ENCODE peak calls at places on chromosomes 5 and 9, in six cellular contexts. R is mesenchymal stem cell, L is neuronal stem cell, C is mesendoderm, Y is IMR-90, P is H1. A is an unnamed sample.

GRCh38 chr5:35098214-35098613 is 50.5 kb upstream of the AGXT2 start:
- DNase-seq in C (no peak), P (no peak), L (no peak), Y (no peak), R (peak), A (no peak)

GRCh38 chr5:107669543-107670027 is 1.2 kb downstream of the EFNA5 start:
- DNase-seq in R (peak), P (no peak), Y (peak), C (peak), L (no peak), A (peak)

GRCh38 chr5:152246401-152246800 is 158.7 kb downstream of the NMUR2 start:
- DNase-seq in P (no peak), C (peak), Y (peak), R (peak), L (peak), A (peak)

GRCh38 chr9:6619909-6620308 is 25.6 kb downstream of the GLDC start:
- DNase-seq in C (no peak), L (no peak), Y (no peak), R (no peak), P (no peak), A (no peak)

GRCh38 chr5:132260051-132260450 is 2.6 kb downstream of the PDLIM4 start:
- DNase-seq in R (peak), P (no peak), L (no peak), C (no peak), Y (peak), A (peak)

GRCh38 chr9:120388000-120388855 is 191.7 kb downstream of the CDK5RAP2 start:
- DNase-seq in Y (no peak), L (no peak), P (no peak), R (no peak), C (peak), A (no peak)

GRCh38 chr9:91741529-91741928 is 208.5 kb downstream of the ROR2 start:
- DNase-seq in C (no peak), Y (peak), L (no peak), R (peak), P (no peak), A (no peak)

GRCh38 chr9:127161081-127161621 is 38.7 kb upstream of the ANGPTL2 start:
- DNase-seq in L (no peak), R (no peak), Y (no peak), C (no peak), P (no peak), A (peak)

GRCh38 chr5:123156577-123157296 is 67.7 kb downstream of the PRDM6 start:
- DNase-seq in Y (peak), P (no peak), C (no peak), L (no peak), R (peak), A (no peak)

GRCh38 chr5:168851902-168852321 is 272.7 kb upstream of the PANK3 start:
- DNase-seq in L (no peak), Y (no peak), P (no peak), C (peak), R (peak), A (no peak)

GRCh38 chr5:95241-95980 is 3.4 kb downstream of the PLEKHG4B start:
- DNase-seq in L (no peak), P (no peak), Y (no peak), C (no peak), R (no peak), A (no peak)

GRCh38 chr5:171261361-171261760 is 47.7 kb upstream of the TLX3 start:
- DNase-seq in L (no peak), Y (no peak), P (no peak), R (no peak), C (no peak), A (no peak)

GRCh38 chr9:83778164-83778563 is 39.4 kb downstream of the GKAP1 start:
- DNase-seq in Y (no peak), C (no peak), P (no peak), R (no peak), L (no peak), A (no peak)

GRCh38 chr9:37466037-37466709 is 923 bp upstream of the ZBTB5 start:
- DNase-seq in C (peak), R (peak), P (peak), Y (no peak), L (peak), A (peak)

GRCh38 chr9:16611969-16612368 is 258.5 kb downstream of the BNC2 start:
- DNase-seq in C (no peak), L (no peak), R (peak), Y (peak), P (no peak), A (no peak)

GRCh38 chr5:56648460-56649034 is 166.8 kb upstream of the MAP3K1 start:
- DNase-seq in C (no peak), Y (no peak), L (no peak), P (no peak), R (no peak), A (no peak)

GRCh38 chr9:846852-847251 is 5.4 kb downstream of the DMRT1 start:
- DNase-seq in R (no peak), C (peak), L (no peak), Y (no peak), P (no peak), A (peak)

GRCh38 chr5:176679365-176680225 is 32.3 kb downstream of the TSPAN17 start:
- DNase-seq in L (no peak), C (no peak), R (no peak), Y (no peak), P (no peak), A (no peak)

GRCh38 chr9:109619310-109619709 is 121.2 kb upstream of the PTPN3 start:
- DNase-seq in P (no peak), R (no peak), Y (no peak), C (no peak), L (no peak), A (no peak)

GRCh38 chr5:1251678-1252580 is 26.7 kb downstream of the SLC6A18 start:
- DNase-seq in R (no peak), Y (no peak), L (no peak), P (no peak), C (peak), A (no peak)

GRCh38 chr5:154949758-154950157 is 8.9 kb downstream of the MRPL22 start:
- DNase-seq in L (no peak), Y (no peak), P (no peak), C (no peak), R (no peak), A (no peak)

GRCh38 chr9:94950733-94951590 is 224.5 kb downstream of the AOPEP start:
- DNase-seq in C (no peak), L (no peak), P (no peak), R (no peak), Y (peak), A (no peak)

GRCh38 chr5:121758640-121759039 is 93.0 kb upstream of the FTMT start:
- DNase-seq in Y (no peak), C (peak), L (no peak), P (no peak), R (no peak), A (no peak)

GRCh38 chr5:2686296-2686695 is 65.2 kb downstream of the IRX2 start:
- DNase-seq in Y (no peak), R (no peak), C (peak), P (no peak), L (peak), A (no peak)

GRCh38 chr9:36967997-36968396 is 66.1 kb downstream of the PAX5 start:
- DNase-seq in P (no peak), L (no peak), Y (no peak), C (no peak), R (no peak), A (no peak)

GRCh38 chr5:174735498-174736350 is 11.3 kb downstream of the MSX2 start:
- DNase-seq in L (no peak), Y (no peak), R (no peak), P (no peak), C (peak), A (peak)

GRCh38 chr5:76446776-76447175 is 43.7 kb downstream of the IQGAP2 start:
- DNase-seq in Y (no peak), L (no peak), R (no peak), P (no peak), C (no peak), A (no peak)

GRCh38 chr9:127263664-127264063 is 910 bp upstream of the GARNL3 start:
- DNase-seq in Y (peak), C (no peak), P (no peak), R (no peak), L (no peak), A (no peak)

GRCh38 chr5:150335778-150336177 is 21.7 kb upstream of the TCOF1 start:
- DNase-seq in P (no peak), R (peak), Y (peak), C (no peak), L (no peak), A (no peak)

GRCh38 chr9:79127661-79128060 is 444.1 kb upstream of the TLE4 start:
- DNase-seq in Y (no peak), R (no peak), C (no peak), P (no peak), L (no peak), A (no peak)

GRCh38 chr9:2395814-2396213 is 225.8 kb upstream of the VLDLR start:
- DNase-seq in P (no peak), R (no peak), Y (no peak), L (no peak), C (no peak), A (no peak)

GRCh38 chr9:134363450-134363849 is 37.2 kb downstream of the RXRA start:
- DNase-seq in R (no peak), P (no peak), Y (no peak), C (no peak), L (no peak), A (no peak)

GRCh38 chr9:133818444-133818843 is 80.3 kb upstream of the SARDH start:
- DNase-seq in L (no peak), C (no peak), R (peak), P (no peak), Y (peak), A (no peak)

GRCh38 chr5:485943-486491 is 38.2 kb downstream of the SLC9A3 start:
- DNase-seq in C (no peak), Y (no peak), L (no peak), P (no peak), R (no peak), A (no peak)

GRCh38 chr5:135248801-135249231 is 150.2 kb downstream of the MACROH2A1 start:
- DNase-seq in P (no peak), C (no peak), Y (no peak), R (no peak), L (no peak), A (no peak)

GRCh38 chr9:122091682-122092592 is 1.2 kb downstream of the TTLL11 start:
- DNase-seq in L (no peak), Y (no peak), R (no peak), P (no peak), C (no peak), A (no peak)

GRCh38 chr5:124377386-124377785 is 369.1 kb downstream of the ZNF608 start:
- DNase-seq in R (no peak), L (no peak), Y (no peak), C (peak), P (no peak), A (no peak)

GRCh38 chr5:62564101-62564500 is 14.5 kb upstream of the LRRC70 start:
- DNase-seq in P (no peak), C (no peak), L (no peak), Y (no peak), R (no peak), A (no peak)

GRCh38 chr5:159609359-159609758 is 279.1 kb upstream of the IL12B start:
- DNase-seq in C (no peak), Y (no peak), L (no peak), R (no peak), P (no peak), A (no peak)

GRCh38 chr9:137804908-137805356 is 72.7 kb upstream of the CACNA1B start:
- DNase-seq in Y (peak), R (peak), P (no peak), C (no peak), L (no peak), A (no peak)

DNA sequence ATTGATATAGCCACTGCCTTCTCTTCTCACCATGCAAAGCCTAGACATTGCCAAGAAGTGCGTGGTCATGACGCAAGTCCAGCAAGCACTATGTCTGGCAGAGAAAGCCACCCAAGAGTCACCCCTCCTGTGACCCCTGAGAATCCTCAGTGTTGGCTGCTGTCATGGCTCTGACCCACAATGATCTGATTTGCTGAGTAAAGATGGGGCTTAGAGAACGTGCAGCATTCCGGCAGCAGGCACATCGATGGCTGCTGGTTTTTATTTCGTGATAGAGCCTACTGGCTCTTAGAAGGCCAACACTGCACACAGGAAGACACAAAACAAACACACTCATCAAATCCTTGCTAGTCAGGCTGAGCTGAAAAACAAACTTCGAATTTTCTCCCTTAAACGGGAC is 88.3 kb upstream of the BASP1 start:
- DNase-seq in R (peak), L (no peak), Y (no peak), P (no peak), C (no peak), A (no peak)
- H3K23ac ChIP-seq in R (no peak), L (no peak), Y (peak), P (no peak), C (no peak), A (no peak)

GRCh38 chr9:33480094-33480493 is 6.4 kb upstream of the NOL6 start:
- DNase-seq in Y (no peak), R (no peak), L (no peak), C (no peak), P (no peak), A (no peak)
- H2BK15ac ChIP-seq in Y (no peak), R (no peak), L (no peak), C (no peak), P (no peak), A (no peak)

DNA sequence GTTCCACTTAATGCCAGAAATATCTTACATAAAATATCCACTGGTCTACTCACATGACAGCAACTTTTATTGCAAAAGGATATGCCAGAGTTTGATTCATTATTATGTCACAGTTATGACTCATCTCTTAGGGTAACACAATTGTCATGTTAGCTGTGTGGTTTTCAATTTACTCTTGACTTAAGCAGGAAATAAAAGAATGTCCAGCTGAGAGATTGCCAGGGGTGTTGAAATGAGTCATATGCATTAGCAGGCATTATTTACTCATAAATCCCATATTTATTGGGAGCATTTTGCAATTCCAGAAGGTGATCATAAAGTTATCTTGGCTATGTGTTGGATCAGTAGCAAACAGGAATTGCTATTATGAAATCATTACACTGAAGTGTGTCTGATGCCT is 1164.6 kb upstream of the CDH18 start:
- DNase-seq in L (no peak), C (no peak), R (peak), Y (peak), P (no peak), A (no peak)
- H3K23ac ChIP-seq in L (no peak), C (no peak), R (no peak), Y (no peak), P (no peak), A (no peak)

GRCh38 chr9:107945961-107946360 is 456.4 kb upstream of the KLF4 start:
- DNase-seq in P (no peak), L (no peak), C (no peak), Y (no peak), R (no peak), A (no peak)

GRCh38 chr9:107948086-107948485 is 458.5 kb upstream of the KLF4 start:
- DNase-seq in Y (no peak), R (no peak), C (peak), L (no peak), P (no peak), A (no peak)

GRCh38 chr9:107945493-107945892 is 455.9 kb upstream of the KLF4 start:
- DNase-seq in L (no peak), R (no peak), C (peak), P (no peak), Y (no peak), A (no peak)

GRCh38 chr9:107948601-107949000 is 459.0 kb upstream of the KLF4 start:
- DNase-seq in P (no peak), C (no peak), Y (no peak), L (no peak), R (no peak), A (no peak)

GRCh38 chr9:107946364-107947137 is 457.0 kb upstream of the KLF4 start:
- DNase-seq in Y (no peak), L (no peak), R (no peak), C (no peak), P (no peak), A (no peak)
- H2BK15ac ChIP-seq in Y (no peak), L (no peak), R (no peak), C (no peak), P (no peak), A (no peak)

A was measured in H9.